ENCODE peak calls at places on chromosomes 7 and 10, in four cellular contexts. One of them, this sample, is unnamed.

GRCh38 chr7:114825423-114825951 is 96.4 kb upstream of the MDFIC start:
- DNase-seq in COR-L47: no peak
- DNase-seq in epithelial cell of esophagus: no peak
- DNase-seq in T47D: no peak
- DNase-seq in this sample: no peak

GRCh38 chr10:69438531-69439349 is 12.5 kb upstream of the TSPAN15 start:
- DNase-seq in epithelial cell of esophagus: peak
- DNase-seq in COR-L47: no peak
- DNase-seq in T47D: no peak
- DNase-seq in this sample: no peak

GRCh38 chr10:71713135-71714040 is 6.2 kb downstream of the C10orf105 start:
- DNase-seq in COR-L47: no peak
- DNase-seq in epithelial cell of esophagus: peak
- DNase-seq in T47D: peak
- DNase-seq in this sample: peak

GRCh38 chr10:14547826-14548225 is 217.1 kb upstream of the FRMD4A start:
- DNase-seq in T47D: no peak
- DNase-seq in epithelial cell of esophagus: no peak
- DNase-seq in COR-L47: no peak
- DNase-seq in this sample: no peak

GRCh38 chr7:155455132-155455693 is 2.7 kb upstream of the EN2 start:
- DNase-seq in T47D: no peak
- DNase-seq in COR-L47: no peak
- DNase-seq in epithelial cell of esophagus: no peak
- DNase-seq in this sample: no peak

GRCh38 chr10:125344573-125345121 is 184.3 kb upstream of the CTBP2 start:
- DNase-seq in epithelial cell of esophagus: no peak
- DNase-seq in COR-L47: no peak
- DNase-seq in T47D: peak
- DNase-seq in this sample: no peak

GRCh38 chr7:945147-945555 is 9.3 kb downstream of the ADAP1 start:
- DNase-seq in T47D: no peak
- DNase-seq in COR-L47: no peak
- DNase-seq in epithelial cell of esophagus: peak
- DNase-seq in this sample: no peak

GRCh38 chr7:126213876-126214275 is 1038.9 kb downstream of the GRM8 start:
- DNase-seq in COR-L47: no peak
- DNase-seq in epithelial cell of esophagus: peak
- DNase-seq in T47D: no peak
- DNase-seq in this sample: no peak

GRCh38 chr10:86878973-86879781 is 78.2 kb downstream of the MMRN2 start:
- DNase-seq in epithelial cell of esophagus: no peak
- DNase-seq in COR-L47: no peak
- DNase-seq in T47D: no peak
- DNase-seq in this sample: no peak

GRCh38 chr7:148447221-148447845 is 143.2 kb upstream of the C7orf33 start:
- DNase-seq in epithelial cell of esophagus: no peak
- DNase-seq in COR-L47: no peak
- DNase-seq in T47D: no peak
- DNase-seq in this sample: no peak

GRCh38 chr10:86862373-86862772 is 95.0 kb downstream of the MMRN2 start:
- DNase-seq in COR-L47: no peak
- DNase-seq in epithelial cell of esophagus: no peak
- DNase-seq in T47D: no peak
- DNase-seq in this sample: no peak

GRCh38 chr7:131196808-131197207 is 130.9 kb upstream of the MKLN1 start:
- DNase-seq in epithelial cell of esophagus: peak
- DNase-seq in COR-L47: peak
- DNase-seq in T47D: peak
- DNase-seq in this sample: no peak

GRCh38 chr7:135843214-135843613 is 94.6 kb upstream of the FAM180A start:
- DNase-seq in COR-L47: no peak
- DNase-seq in epithelial cell of esophagus: no peak
- DNase-seq in T47D: no peak
- DNase-seq in this sample: no peak

GRCh38 chr7:67019562-67020390 is 23.1 kb downstream of the TYW1 start:
- DNase-seq in epithelial cell of esophagus: peak
- DNase-seq in COR-L47: peak
- DNase-seq in T47D: no peak
- DNase-seq in this sample: no peak

GRCh38 chr7:140267381-140268226 is 90.8 kb upstream of the KDM7A start:
- DNase-seq in COR-L47: no peak
- DNase-seq in epithelial cell of esophagus: no peak
- DNase-seq in T47D: no peak
- DNase-seq in this sample: no peak

GRCh38 chr7:698515-699259 is 27.8 kb upstream of the DNAAF5 start:
- DNase-seq in COR-L47: no peak
- DNase-seq in T47D: no peak
- DNase-seq in epithelial cell of esophagus: peak
- DNase-seq in this sample: no peak

GRCh38 chr10:122462533-122463465 is 1.4 kb downstream of the HTRA1 start:
- DNase-seq in T47D: peak
- DNase-seq in COR-L47: no peak
- DNase-seq in epithelial cell of esophagus: peak
- DNase-seq in this sample: no peak

GRCh38 chr10:25159591-25159990 is 15.2 kb upstream of the GPR158 start:
- DNase-seq in epithelial cell of esophagus: no peak
- DNase-seq in COR-L47: no peak
- DNase-seq in T47D: no peak
- DNase-seq in this sample: no peak

GRCh38 chr10:89574348-89574747 is 39.0 kb upstream of the SLC16A12 start:
- DNase-seq in COR-L47: no peak
- DNase-seq in T47D: no peak
- DNase-seq in epithelial cell of esophagus: no peak
- DNase-seq in this sample: no peak

GRCh38 chr10:103102195-103102594 is 90.9 kb downstream of the NT5C2 start:
- DNase-seq in epithelial cell of esophagus: no peak
- DNase-seq in COR-L47: no peak
- DNase-seq in T47D: no peak
- DNase-seq in this sample: no peak

GRCh38 chr10:130064783-130065182 is 45.8 kb downstream of the C10orf143 start:
- DNase-seq in epithelial cell of esophagus: no peak
- DNase-seq in COR-L47: no peak
- DNase-seq in T47D: no peak
- DNase-seq in this sample: no peak

GRCh38 chr7:77765906-77766800 is 32.1 kb downstream of the TMEM60 start:
- DNase-seq in T47D: no peak
- DNase-seq in epithelial cell of esophagus: peak
- DNase-seq in COR-L47: no peak
- DNase-seq in this sample: no peak

GRCh38 chr10:31099664-31100063 is 68.0 kb upstream of the ZNF438 start:
- DNase-seq in epithelial cell of esophagus: peak
- DNase-seq in COR-L47: no peak
- DNase-seq in T47D: no peak
- DNase-seq in this sample: no peak

GRCh38 chr7:128755075-128755474 is 15.9 kb downstream of the CALU start:
- DNase-seq in T47D: no peak
- DNase-seq in COR-L47: no peak
- DNase-seq in epithelial cell of esophagus: no peak
- DNase-seq in this sample: no peak

GRCh38 chr10:55766212-55766611 is 594.8 kb downstream of the ZWINT start:
- DNase-seq in T47D: no peak
- DNase-seq in epithelial cell of esophagus: no peak
- DNase-seq in COR-L47: no peak
- DNase-seq in this sample: no peak

GRCh38 chr10:33945051-33945450 is 610.6 kb upstream of the NRP1 start:
- DNase-seq in COR-L47: no peak
- DNase-seq in epithelial cell of esophagus: peak
- DNase-seq in T47D: no peak
- DNase-seq in this sample: no peak

GRCh38 chr10:117391436-117392205 is 16.4 kb upstream of the PDZD8 start:
- DNase-seq in COR-L47: no peak
- DNase-seq in T47D: no peak
- DNase-seq in epithelial cell of esophagus: peak
- DNase-seq in this sample: no peak

GRCh38 chr10:131514454-131514853 is 202.9 kb upstream of the TCERG1L start:
- DNase-seq in COR-L47: no peak
- DNase-seq in epithelial cell of esophagus: no peak
- DNase-seq in T47D: no peak
- DNase-seq in this sample: no peak

GRCh38 chr7:32500922-32501341 is 5.6 kb downstream of the AVL9 start:
- DNase-seq in COR-L47: no peak
- DNase-seq in T47D: no peak
- DNase-seq in epithelial cell of esophagus: peak
- DNase-seq in this sample: no peak

GRCh38 chr7:74726309-74727101 is 47.3 kb upstream of the NCF1 start:
- DNase-seq in COR-L47: no peak
- DNase-seq in epithelial cell of esophagus: no peak
- DNase-seq in T47D: no peak
- DNase-seq in this sample: no peak

GRCh38 chr10:72306215-72306760 is 32.6 kb downstream of the DDIT4 start:
- DNase-seq in T47D: no peak
- DNase-seq in COR-L47: no peak
- DNase-seq in epithelial cell of esophagus: no peak
- DNase-seq in this sample: no peak

GRCh38 chr10:10605551-10606081 is 412.1 kb upstream of the CELF2 start:
- DNase-seq in T47D: no peak
- DNase-seq in COR-L47: no peak
- DNase-seq in epithelial cell of esophagus: peak
- DNase-seq in this sample: no peak

GRCh38 chr10:110783509-110784103 is 88.1 kb upstream of the PDCD4 start:
- DNase-seq in epithelial cell of esophagus: peak
- DNase-seq in COR-L47: no peak
- DNase-seq in T47D: no peak
- DNase-seq in this sample: no peak

GRCh38 chr7:142485617-142486226 is 227.9 kb upstream of the PRSS58 start:
- DNase-seq in epithelial cell of esophagus: peak
- DNase-seq in COR-L47: no peak
- DNase-seq in T47D: no peak
- DNase-seq in this sample: no peak

GRCh38 chr7:47651355-47652317 is 69.7 kb upstream of the TNS3 start:
- DNase-seq in epithelial cell of esophagus: peak
- DNase-seq in T47D: no peak
- DNase-seq in COR-L47: no peak
- DNase-seq in this sample: no peak

GRCh38 chr7:100827330-100828226 is at the start of gene EPHB4:
- DNase-seq in COR-L47: no peak
- DNase-seq in T47D: peak
- DNase-seq in epithelial cell of esophagus: peak
- DNase-seq in this sample: peak

GRCh38 chr10:67863094-67863493 is 21.4 kb upstream of the SIRT1 start:
- DNase-seq in COR-L47: no peak
- DNase-seq in T47D: no peak
- DNase-seq in epithelial cell of esophagus: no peak
- DNase-seq in this sample: no peak

GRCh38 chr10:103990170-103990930 is 23.4 kb downstream of the SLK start:
- DNase-seq in epithelial cell of esophagus: no peak
- DNase-seq in COR-L47: no peak
- DNase-seq in T47D: no peak
- DNase-seq in this sample: no peak